ENCODE peak calls at places on chromosomes 16 and 17, in eight cellular contexts. D is psoas muscle, N is tibial artery, P is HFFc6, K is fibroblast of the aortic adventitia, Q is heart left ventricle, A is left lung, W is RWPE1. O is an unnamed sample.

GRCh38 chr16:69601250-69601649 is 35.5 kb downstream of the NFAT5 start:
- DNase-seq in P (no peak), W (no peak), K (no peak), A (no peak), N (no peak), Q (no peak), D (no peak), O (no peak)

GRCh38 chr17:62720126-62720850 is 87.8 kb downstream of the MARCHF10 start:
- DNase-seq in D (no peak), N (no peak), W (no peak), K (no peak), P (no peak), Q (no peak), A (no peak), O (no peak)

GRCh38 chr17:38410201-38410600 is 18.1 kb upstream of the ARHGAP23 start:
- DNase-seq in A (no peak), W (no peak), D (no peak), P (no peak), N (peak), K (no peak), Q (no peak), O (no peak)

GRCh38 chr17:37466471-37466870 is 23.2 kb upstream of the DUSP14 start:
- DNase-seq in Q (no peak), N (no peak), P (no peak), A (no peak), K (no peak), W (peak), D (no peak), O (no peak)

GRCh38 chr16:12079411-12079965 is 103.0 kb downstream of the SNX29 start:
- DNase-seq in W (no peak), D (no peak), P (no peak), N (no peak), Q (no peak), K (no peak), A (no peak), O (no peak)

GRCh38 chr16:23710008-23710407 is 3.0 kb downstream of the ERN2 start:
- DNase-seq in Q (no peak), P (no peak), A (no peak), K (no peak), N (no peak), D (no peak), W (no peak), O (no peak)

GRCh38 chr16:89737341-89738071 is 16.2 kb downstream of the ZNF276 start:
- DNase-seq in D (no peak), K (no peak), A (no peak), Q (no peak), W (no peak), P (no peak), N (no peak), O (no peak)

GRCh38 chr17:3594056-3594810 is 15.0 kb downstream of the TRPV1 start:
- DNase-seq in D (no peak), K (peak), W (no peak), Q (peak), N (no peak), A (no peak), P (no peak), O (no peak)

GRCh38 chr16:69131167-69131748 is 1.1 kb downstream of the CHTF8 start:
- DNase-seq in W (peak), P (no peak), A (no peak), D (no peak), K (no peak), N (no peak), Q (no peak), O (no peak)

GRCh38 chr16:67128887-67129286 is 19.1 kb downstream of the PHAF1 start:
- DNase-seq in N (no peak), A (no peak), W (no peak), P (no peak), D (no peak), Q (no peak), K (no peak), O (no peak)

GRCh38 chr16:27740496-27741201 is 190.7 kb downstream of the KATNIP start:
- DNase-seq in Q (no peak), P (no peak), A (no peak), D (no peak), N (no peak), W (no peak), K (no peak), O (no peak)

GRCh38 chr17:16199093-16199492 is 16.2 kb downstream of the NCOR1 start:
- DNase-seq in N (no peak), A (no peak), P (no peak), W (no peak), Q (no peak), K (no peak), D (no peak), O (no peak)

GRCh38 chr17:59149051-59149450 is 5.9 kb downstream of the SKA2 start:
- DNase-seq in P (peak), K (no peak), D (no peak), A (no peak), W (no peak), N (no peak), Q (no peak), O (no peak)

GRCh38 chr17:17060001-17060929 is 18.0 kb downstream of the MPRIP start:
- DNase-seq in D (no peak), N (peak), W (no peak), A (no peak), K (no peak), Q (peak), P (no peak), O (no peak)

GRCh38 chr17:80446645-80447405 is 29.6 kb downstream of the NPTX1 start:
- DNase-seq in W (no peak), K (no peak), A (no peak), P (peak), N (no peak), D (peak), Q (no peak), O (no peak)

GRCh38 chr17:80555266-80555665 is 10.6 kb downstream of the RPTOR start:
- DNase-seq in D (no peak), P (no peak), Q (no peak), K (no peak), W (no peak), N (peak), A (no peak), O (no peak)

GRCh38 chr17:58215685-58216084 is 3.4 kb downstream of the MKS1 start:
- DNase-seq in Q (no peak), P (no peak), W (no peak), D (no peak), K (no peak), A (no peak), N (no peak), O (no peak)

GRCh38 chr17:17785407-17785806 is 51.4 kb downstream of the SREBF1 start:
- DNase-seq in Q (peak), A (no peak), K (no peak), W (no peak), N (no peak), P (no peak), D (peak), O (no peak)

GRCh38 chr16:49498241-49499017 is 124.8 kb downstream of the C16orf78 start:
- DNase-seq in Q (no peak), K (no peak), A (no peak), D (no peak), N (peak), W (no peak), P (no peak), O (no peak)

GRCh38 chr17:11369570-11369969 is 128.6 kb downstream of the SHISA6 start:
- DNase-seq in K (no peak), P (no peak), N (no peak), A (no peak), W (no peak), Q (no peak), D (no peak), O (no peak)

GRCh38 chr16:70809392-70810060 is 8.6 kb upstream of the VAC14 start:
- DNase-seq in P (no peak), K (no peak), A (no peak), W (no peak), N (no peak), D (no peak), Q (no peak), O (no peak)

GRCh38 chr17:61400058-61400785 is 579 bp downstream of the TBX2 start:
- DNase-seq in P (no peak), W (peak), N (peak), K (peak), A (no peak), Q (peak), D (no peak), O (no peak)

GRCh38 chr17:50266384-50267073 is 7.7 kb upstream of the TMEM92 start:
- DNase-seq in P (peak), K (peak), N (peak), A (peak), D (no peak), Q (no peak), W (no peak), O (no peak)

GRCh38 chr17:66292351-66292750 is 10.1 kb upstream of the PRKCA start:
- DNase-seq in N (no peak), A (no peak), P (no peak), W (no peak), K (no peak), Q (no peak), D (no peak), O (no peak)

GRCh38 chr16:2224183-2224486 is 744 bp downstream of the E4F1 start:
- DNase-seq in A (no peak), K (peak), D (no peak), Q (no peak), P (peak), W (no peak), N (no peak), O (no peak)

GRCh38 chr16:83206426-83206825 is 579.7 kb downstream of the CDH13 start:
- DNase-seq in K (no peak), W (no peak), A (no peak), Q (no peak), P (no peak), N (no peak), D (no peak), O (no peak)

GRCh38 chr17:45305532-45306087 is 11.2 kb downstream of the MAP3K14 start:
- DNase-seq in K (no peak), W (no peak), Q (no peak), P (peak), N (no peak), D (no peak), A (no peak), O (no peak)

GRCh38 chr17:21278304-21279197 is 6.0 kb upstream of the MAP2K3 start:
- DNase-seq in K (peak), Q (no peak), A (no peak), P (no peak), D (peak), W (no peak), N (peak), O (no peak)

GRCh38 chr17:78412403-78412802 is 34.0 kb downstream of the PGS1 start:
- DNase-seq in W (no peak), Q (no peak), N (no peak), A (no peak), D (no peak), K (no peak), P (no peak), O (no peak)
- TF ChIP-seq CTCF in W (no peak), Q (peak), N (no peak), A (peak), D (peak), K (peak), P (peak), O (peak)

DNA sequence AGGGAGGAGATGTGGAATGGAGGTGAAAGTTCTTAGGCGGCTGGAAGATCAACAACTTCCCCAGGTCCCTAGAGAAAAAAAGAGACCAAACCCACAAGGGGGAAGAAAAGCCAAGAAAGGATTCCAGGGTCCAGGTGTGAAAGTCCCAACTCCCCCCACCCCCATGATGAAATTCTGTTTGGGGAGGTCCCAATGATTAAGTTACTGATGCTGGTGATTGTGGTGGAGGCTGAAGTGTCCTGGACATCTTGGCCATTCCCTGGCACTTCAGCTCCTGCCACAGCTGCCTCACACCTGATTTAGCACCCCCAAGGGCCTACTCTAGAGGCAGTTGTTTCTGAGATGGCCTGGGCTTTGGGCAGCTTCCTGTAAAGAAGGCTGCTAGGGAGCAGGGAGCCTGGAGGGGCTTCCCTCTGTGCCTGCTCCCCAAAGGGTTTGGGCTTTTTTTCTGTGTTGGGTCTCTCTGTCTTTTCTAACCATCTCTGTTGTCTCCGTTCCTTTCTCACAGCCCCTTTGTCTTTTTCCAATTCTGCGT is 13.1 kb downstream of the HOXB4 start:
- DNase-seq in P (no peak), Q (no peak), D (no peak), A (no peak), N (no peak), W (no peak), K (no peak), O (no peak)
- TF ChIP-seq CTCF in P (no peak), Q (no peak), D (no peak), A (no peak), N (no peak), W (no peak), K (no peak), O (no peak)

GRCh38 chr16:75244225-75244792 is 7.1 kb downstream of the BCAR1 start:
- DNase-seq in D (no peak), W (no peak), N (peak), A (peak), Q (peak), K (peak), P (peak), O (no peak)
- TF ChIP-seq CTCF in D (no peak), W (no peak), N (no peak), A (no peak), Q (no peak), K (no peak), P (peak), O (no peak)

GRCh38 chr17:75287221-75287620 is 2.0 kb downstream of the SLC25A19 start:
- DNase-seq in N (no peak), W (no peak), D (no peak), Q (no peak), P (no peak), A (no peak), K (no peak), O (no peak)
- TF ChIP-seq CTCF in N (no peak), W (no peak), D (no peak), Q (no peak), P (no peak), A (no peak), K (no peak), O (no peak)

DNA sequence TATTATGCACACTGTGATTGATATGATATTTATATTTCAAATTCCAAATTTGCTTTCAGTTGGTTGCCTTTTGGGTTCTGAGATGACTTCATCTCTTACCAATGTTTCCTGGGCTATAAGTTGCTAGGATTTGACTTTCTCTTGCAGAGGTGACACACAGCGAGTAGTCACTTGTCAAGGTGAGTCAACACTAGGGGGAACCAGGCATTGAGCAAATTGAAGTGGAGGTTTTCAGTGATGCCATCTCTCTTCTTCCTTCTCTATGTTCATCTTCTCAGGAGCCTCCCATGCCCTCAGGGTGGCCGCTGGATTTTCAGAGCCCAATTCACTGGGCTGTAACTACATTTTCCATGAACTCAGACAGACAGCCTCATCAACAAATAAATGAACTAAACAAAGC is 6.0 kb upstream of the CPD start:
- DNase-seq in Q (no peak), D (no peak), K (no peak), W (peak), N (no peak), A (no peak), P (peak), O (no peak)
- TF ChIP-seq CTCF in Q (no peak), D (no peak), K (no peak), W (peak), N (no peak), A (no peak), P (peak), O (no peak)

DNA sequence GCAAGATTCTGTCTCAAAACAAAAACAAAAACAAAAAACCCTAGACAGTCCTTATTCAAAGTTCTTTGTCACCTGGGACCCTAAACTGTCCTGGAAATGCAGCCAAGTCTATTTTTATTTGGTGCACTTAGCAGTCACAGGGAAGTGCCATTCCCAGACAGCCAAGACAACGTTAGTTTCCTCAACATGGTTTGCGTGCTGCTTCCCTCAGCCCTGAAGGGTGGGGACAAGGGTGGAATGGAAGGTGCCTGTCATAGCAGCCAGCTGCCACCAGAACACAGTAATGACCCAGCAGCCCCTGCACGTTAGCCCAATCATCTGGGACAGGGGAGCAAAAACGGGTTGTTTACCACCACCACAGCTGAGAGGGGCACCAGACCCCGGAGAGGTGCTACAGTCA is 16.9 kb downstream of the CREBBP start:
- DNase-seq in Q (no peak), A (no peak), D (no peak), K (no peak), N (no peak), W (no peak), P (no peak), O (no peak)
- TF ChIP-seq CTCF in Q (no peak), A (no peak), D (peak), K (no peak), N (no peak), W (no peak), P (no peak), O (no peak)

GRCh38 chr16:88430185-88430523 is 22.9 kb upstream of the ZFPM1 start:
- DNase-seq in A (no peak), K (no peak), D (no peak), P (no peak), N (no peak), Q (no peak), W (no peak), O (no peak)

GRCh38 chr16:88429387-88430184 is 23.5 kb upstream of the ZFPM1 start:
- DNase-seq in P (no peak), A (no peak), D (no peak), K (no peak), N (no peak), W (no peak), Q (no peak), O (no peak)

GRCh38 chr16:88428156-88428555 is 24.9 kb upstream of the ZFPM1 start:
- DNase-seq in K (no peak), D (no peak), P (no peak), Q (no peak), N (no peak), A (no peak), W (no peak), O (no peak)

GRCh38 chr16:88427376-88427775 is 25.7 kb upstream of the ZFPM1 start:
- DNase-seq in K (no peak), A (no peak), N (no peak), D (no peak), Q (no peak), P (no peak), W (no peak), O (no peak)

GRCh38 chr16:88428616-88429386 is 24.3 kb upstream of the ZFPM1 start:
- DNase-seq in K (no peak), Q (no peak), D (no peak), W (no peak), N (no peak), P (no peak), A (no peak), O (no peak)
- TF ChIP-seq CTCF in K (no peak), Q (no peak), D (no peak), W (no peak), N (no peak), P (peak), A (no peak), O (no peak)